ENCODE peak calls at places on chromosomes 7 and 10, in four cellular contexts. S is K562, L is HepG2, F is GM12878. C is an unnamed sample.

GRCh38 chr7:52938455-52939133 is 96.8 kb upstream of the POM121L12 start:
- DNase-seq in S (no peak), L (no peak), F (no peak), C (no peak)

GRCh38 chr10:98225000-98225399 is 43.0 kb downstream of the LOXL4 start:
- DNase-seq in S (no peak), L (no peak), F (no peak), C (no peak)

GRCh38 chr10:86821600-86821999 is 65.2 kb downstream of the BMPR1A start:
- DNase-seq in S (peak; percentile 9), L (no peak), F (no peak), C (no peak)

GRCh38 chr7:36264123-36264916 is 111.3 kb downstream of the EEPD1 start:
- DNase-seq in S (no peak), L (no peak), F (no peak), C (no peak)

GRCh38 chr7:102286237-102287081 is at the start of gene SH2B2:
- DNase-seq in S (peak; percentile 95), L (peak; percentile 53), F (no peak), C (peak; percentile 51)

GRCh38 chr10:119917777-119918176 is 25.2 kb downstream of the SEC23IP start:
- DNase-seq in S (no peak), L (no peak), F (no peak), C (no peak)

GRCh38 chr7:102439963-102440795 is 6.8 kb downstream of the ORAI2 start:
- DNase-seq in S (peak; percentile 52), L (peak; percentile 72), F (no peak), C (peak; percentile 38)

GRCh38 chr7:98810166-98810802 is 59.5 kb downstream of the TMEM130 start:
- DNase-seq in S (no peak), L (no peak), F (no peak), C (no peak)

GRCh38 chr10:77158666-77159065 is 478.9 kb downstream of the KCNMA1 start:
- DNase-seq in S (no peak), L (no peak), F (no peak), C (no peak)

GRCh38 chr10:110531687-110532086 is 34.0 kb downstream of the DUSP5 start:
- DNase-seq in S (no peak), L (no peak), F (no peak), C (no peak)
- TF ChIP-seq CBFB in S (no peak), L (no peak), F (no peak), C (no peak)

DNA sequence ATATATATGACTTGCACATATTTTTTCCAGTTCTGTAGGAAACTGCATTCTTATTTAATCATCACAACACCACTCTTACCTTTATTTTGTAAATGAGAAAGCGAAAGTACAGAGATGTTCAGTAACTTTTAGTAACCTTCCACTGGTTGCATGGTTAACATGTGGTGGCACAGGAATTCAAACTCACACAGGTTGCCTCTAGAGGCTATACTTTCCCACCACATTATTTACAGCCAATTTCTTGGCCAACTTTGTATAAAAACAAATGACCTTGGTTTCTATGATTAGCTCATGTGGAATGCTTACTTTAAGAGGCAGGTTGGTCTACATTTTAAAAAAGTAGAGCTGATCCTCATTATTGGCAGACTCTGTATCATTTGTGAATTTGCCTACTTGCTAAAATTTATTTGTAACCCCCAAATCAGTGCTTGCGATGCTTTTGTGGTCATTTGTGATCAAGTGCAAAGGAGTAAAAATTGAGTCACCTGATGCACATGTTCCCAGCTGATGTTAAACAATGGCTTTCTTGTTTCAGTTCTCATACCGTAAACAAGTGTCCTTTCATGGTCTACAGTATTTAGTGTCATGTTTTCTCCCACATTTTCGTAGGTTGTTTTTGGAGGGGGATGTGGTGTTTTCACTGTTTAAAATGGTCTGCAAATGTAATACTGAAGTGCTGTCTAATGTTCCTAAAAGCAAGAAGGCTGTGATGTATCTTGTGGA is 14.8 kb downstream of the BBS9 start:
- DNase-seq in S (no peak), L (peak; percentile 28), F (peak; percentile 31), C (no peak)
- TF ChIP-seq TCF7 in S (no peak), L (no peak), F (no peak), C (no peak)

DNA sequence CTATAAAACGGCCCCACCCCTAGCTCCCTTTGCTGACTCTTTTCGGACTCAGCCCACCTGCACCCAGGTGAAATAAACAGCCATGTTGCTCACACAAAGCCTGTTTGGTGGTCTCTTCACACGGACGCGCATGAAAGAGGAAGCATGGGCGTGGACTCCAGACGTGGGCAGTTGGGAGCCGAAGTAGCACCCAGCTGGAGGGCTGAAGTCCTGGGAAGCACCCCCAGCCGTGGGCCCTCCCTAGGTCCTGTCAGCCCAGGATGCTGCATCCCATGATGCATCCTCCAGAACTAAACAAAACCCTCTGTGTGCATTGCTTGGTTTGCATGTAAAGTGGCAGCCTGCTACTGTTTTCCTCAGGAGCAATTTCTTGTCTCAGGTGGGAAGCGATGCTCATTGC is 62.1 kb upstream of the CFAP46 start:
- DNase-seq in S (no peak), L (no peak), F (no peak), C (no peak)
- TF ChIP-seq CTCF in S (no peak), L (no peak), F (no peak), C (no peak)

DNA sequence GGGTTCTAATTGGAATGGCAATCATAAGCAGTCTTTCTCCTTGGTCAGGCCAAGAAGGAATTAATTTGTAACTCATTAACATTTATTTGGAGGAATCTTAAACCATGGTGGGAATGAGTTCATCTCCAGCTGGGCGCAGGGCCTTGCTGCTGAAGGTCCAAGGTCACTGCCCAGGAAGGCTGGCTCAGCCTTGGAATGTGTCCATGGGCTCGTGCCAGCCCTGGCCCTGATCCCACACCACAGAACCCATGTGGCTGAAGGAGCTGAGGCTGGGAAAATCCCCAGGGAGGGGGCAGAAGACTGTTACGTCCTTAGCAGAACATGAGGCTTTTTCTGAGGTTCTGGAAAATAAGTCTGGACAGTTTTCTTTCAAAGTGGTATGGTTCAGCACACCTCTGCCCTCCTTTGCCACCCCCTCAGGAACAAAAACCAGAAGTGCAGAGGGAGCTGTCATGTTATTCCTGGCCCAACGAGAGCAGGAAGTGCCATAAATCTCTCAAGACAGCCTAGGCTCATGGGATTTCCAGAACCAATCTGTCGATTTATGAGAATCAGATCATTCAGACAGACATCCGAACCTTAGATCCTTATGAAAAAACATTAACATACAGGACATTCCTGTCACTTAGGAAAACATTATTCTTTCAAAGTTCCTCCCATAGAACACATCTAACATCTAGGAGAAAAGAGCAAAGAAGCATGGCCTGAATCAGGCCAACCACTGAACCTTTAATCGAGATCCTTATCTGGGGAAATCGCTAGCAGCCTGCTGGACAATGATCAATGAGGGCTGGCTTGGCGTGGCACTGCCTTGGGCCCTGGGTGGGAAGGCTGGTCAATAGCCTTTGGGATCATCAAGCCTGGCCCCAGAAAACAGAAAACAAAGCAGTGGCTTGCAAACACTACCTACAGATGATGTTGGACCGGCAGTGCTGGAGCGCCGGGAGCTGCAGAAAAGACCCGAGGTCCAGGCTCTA is 134.3 kb downstream of the TAX1BP1 start:
- DNase-seq in S (no peak), L (no peak), F (no peak), C (no peak)
- TF ChIP-seq CBFB in S (no peak), L (no peak), F (no peak), C (no peak)

DNA sequence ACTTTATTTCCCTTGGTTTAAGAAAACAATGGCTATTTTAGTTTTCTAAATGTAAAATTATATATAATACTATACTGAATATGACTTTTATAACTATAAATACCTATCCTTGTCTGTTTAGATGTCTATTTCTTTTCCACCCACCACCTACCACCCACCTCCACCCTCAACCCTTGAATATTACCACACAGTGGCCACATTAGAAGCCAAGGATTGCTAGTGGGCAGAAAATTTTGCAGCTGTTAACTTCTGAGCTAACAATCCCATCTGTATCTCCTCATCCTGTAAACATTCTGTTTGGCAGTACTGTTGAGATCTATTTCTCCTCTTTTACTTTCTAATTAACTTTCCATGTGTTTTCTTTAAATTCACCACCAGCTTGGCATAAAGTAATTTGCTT is 281.2 kb upstream of the BMPER start:
- DNase-seq in S (no peak), L (no peak), F (no peak), C (no peak)
- TF ChIP-seq TCF7 in S (no peak), L (no peak), F (no peak), C (no peak)

GRCh38 chr7:90920336-90920735 is 324.2 kb downstream of the CDK14 start:
- DNase-seq in S (no peak), L (no peak), F (no peak), C (no peak)

GRCh38 chr7:90918303-90918702 is 322.2 kb downstream of the CDK14 start:
- DNase-seq in S (no peak), L (no peak), F (no peak), C (no peak)

GRCh38 chr7:90916319-90916718 is 320.2 kb downstream of the CDK14 start:
- DNase-seq in S (no peak), L (no peak), F (no peak), C (no peak)

GRCh38 chr7:90919766-90920165 is 323.6 kb downstream of the CDK14 start:
- DNase-seq in S (no peak), L (no peak), F (no peak), C (no peak)

DNA sequence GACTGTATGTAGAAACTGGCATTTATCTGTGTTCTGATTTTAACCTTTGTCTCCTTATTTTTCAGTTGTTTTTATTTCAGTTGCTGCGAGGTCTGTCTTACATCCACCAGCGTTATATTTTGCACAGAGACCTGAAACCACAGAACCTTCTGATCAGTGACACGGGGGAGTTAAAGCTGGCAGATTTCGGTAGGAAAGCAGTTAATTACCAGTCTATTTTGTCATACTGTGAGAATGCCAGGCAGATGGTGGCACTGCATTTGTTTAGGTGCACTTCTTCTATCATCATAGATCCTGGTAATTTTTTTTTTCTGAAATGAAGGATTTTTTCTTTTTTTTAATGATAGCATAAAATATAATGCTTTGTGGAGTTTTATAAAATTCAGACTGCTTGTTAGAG is 321.4 kb downstream of the CDK14 start:
- DNase-seq in S (no peak), L (no peak), F (no peak), C (no peak)
- TF ChIP-seq CTCF in S (no peak), L (no peak), F (no peak), C (no peak)

DNA sequence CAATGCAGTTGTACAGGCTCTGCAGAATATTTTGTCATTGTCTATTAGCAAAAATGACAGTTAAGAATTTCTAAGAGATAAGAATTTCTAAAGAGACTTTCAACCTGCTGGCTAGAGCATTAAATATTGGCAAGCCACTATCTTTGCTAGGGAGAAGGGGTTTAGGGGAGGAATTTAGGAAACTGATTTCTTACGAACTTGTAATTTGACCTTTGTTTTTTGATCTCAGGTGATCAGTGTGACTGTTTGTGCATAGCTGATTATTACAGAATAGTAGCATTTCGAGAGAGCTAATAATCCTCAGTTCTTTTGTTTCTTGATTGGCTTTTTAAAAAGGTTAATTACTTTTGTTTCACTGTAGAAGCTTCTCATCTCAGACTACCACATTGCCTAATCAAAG is 68.1 kb downstream of the ST7 start:
- DNase-seq in S (no peak), L (no peak), F (no peak), C (no peak)
- TF ChIP-seq CBFB in S (no peak), L (no peak), F (no peak), C (no peak)

GRCh38 chr7:90999989-91000979 is 263.9 kb upstream of the FZD1 start:
- DNase-seq in S (no peak), L (no peak), F (no peak), C (no peak)

GRCh38 chr7:91005861-91006260 is 258.4 kb upstream of the FZD1 start:
- DNase-seq in S (no peak), L (no peak), F (no peak), C (no peak)

GRCh38 chr7:91007371-91007770 is 256.9 kb upstream of the FZD1 start:
- DNase-seq in S (no peak), L (no peak), F (no peak), C (no peak)

DNA sequence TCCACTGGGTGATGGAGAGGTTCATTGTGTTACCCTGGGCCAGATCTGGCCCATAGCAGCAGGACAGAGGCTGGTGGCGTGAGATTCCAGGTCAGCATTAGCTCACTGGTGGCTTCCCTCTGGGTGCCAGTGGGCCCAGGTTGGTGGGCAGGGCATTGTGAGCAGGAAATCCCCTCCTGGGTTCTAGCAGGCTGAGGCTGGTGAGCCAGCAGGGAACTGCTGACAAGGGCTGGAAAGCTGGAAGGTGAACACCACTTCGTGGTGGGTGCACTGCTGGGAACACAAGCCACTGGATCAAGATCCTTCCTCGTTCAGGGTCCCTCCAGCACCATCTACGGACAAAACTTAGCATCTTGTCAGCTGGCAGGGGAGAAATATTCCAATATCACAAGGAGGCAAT is 259.2 kb upstream of the FZD1 start:
- DNase-seq in S (no peak), L (no peak), F (no peak), C (no peak)
- TF ChIP-seq TCF7 in S (no peak), L (no peak), F (no peak), C (no peak)